ENCODE peak calls at places on chromosomes 1 and 21, in four cellular contexts. G is PC-9, U is upper lobe of left lung, D is A549. Z is an unnamed sample.

GRCh38 chr1:88490676-88491075 is 193.4 kb upstream of the PKN2 start:
- DNase-seq in G (no peak), U (no peak), D (no peak), Z (no peak)

GRCh38 chr1:115642168-115643072 is 650 bp downstream of the VANGL1 start:
- DNase-seq in G (peak; percentile 76), U (peak; percentile 34), D (peak; percentile 48), Z (peak; percentile 27)

GRCh38 chr1:100775483-100775882 is 55.9 kb downstream of the VCAM1 start:
- DNase-seq in G (no peak), U (no peak), D (no peak), Z (no peak)

GRCh38 chr1:17052038-17052437 is 1.8 kb downstream of the SDHB start:
- DNase-seq in G (no peak), U (no peak), D (no peak), Z (no peak)

GRCh38 chr1:209774592-209774991 is 9.8 kb downstream of the C1orf74 start:
- DNase-seq in G (no peak), U (no peak), D (no peak), Z (no peak)

GRCh38 chr21:43024737-43025136 is 50.4 kb downstream of the PKNOX1 start:
- DNase-seq in G (no peak), U (no peak), D (no peak), Z (no peak)

GRCh38 chr1:150626150-150626549 is 3.3 kb downstream of the ENSA start:
- DNase-seq in G (no peak), U (no peak), D (no peak), Z (no peak)

GRCh38 chr1:91217911-91218310 is 186.7 kb downstream of the HFM1 start:
- DNase-seq in G (no peak), U (no peak), D (no peak), Z (no peak)

GRCh38 chr1:78427506-78427905 is 63.3 kb upstream of the PTGFR start:
- DNase-seq in G (no peak), U (no peak), D (no peak), Z (no peak)

GRCh38 chr1:231990388-231990787 is 363.8 kb downstream of the DISC1 start:
- DNase-seq in G (no peak), U (no peak), D (no peak), Z (no peak)

DNA sequence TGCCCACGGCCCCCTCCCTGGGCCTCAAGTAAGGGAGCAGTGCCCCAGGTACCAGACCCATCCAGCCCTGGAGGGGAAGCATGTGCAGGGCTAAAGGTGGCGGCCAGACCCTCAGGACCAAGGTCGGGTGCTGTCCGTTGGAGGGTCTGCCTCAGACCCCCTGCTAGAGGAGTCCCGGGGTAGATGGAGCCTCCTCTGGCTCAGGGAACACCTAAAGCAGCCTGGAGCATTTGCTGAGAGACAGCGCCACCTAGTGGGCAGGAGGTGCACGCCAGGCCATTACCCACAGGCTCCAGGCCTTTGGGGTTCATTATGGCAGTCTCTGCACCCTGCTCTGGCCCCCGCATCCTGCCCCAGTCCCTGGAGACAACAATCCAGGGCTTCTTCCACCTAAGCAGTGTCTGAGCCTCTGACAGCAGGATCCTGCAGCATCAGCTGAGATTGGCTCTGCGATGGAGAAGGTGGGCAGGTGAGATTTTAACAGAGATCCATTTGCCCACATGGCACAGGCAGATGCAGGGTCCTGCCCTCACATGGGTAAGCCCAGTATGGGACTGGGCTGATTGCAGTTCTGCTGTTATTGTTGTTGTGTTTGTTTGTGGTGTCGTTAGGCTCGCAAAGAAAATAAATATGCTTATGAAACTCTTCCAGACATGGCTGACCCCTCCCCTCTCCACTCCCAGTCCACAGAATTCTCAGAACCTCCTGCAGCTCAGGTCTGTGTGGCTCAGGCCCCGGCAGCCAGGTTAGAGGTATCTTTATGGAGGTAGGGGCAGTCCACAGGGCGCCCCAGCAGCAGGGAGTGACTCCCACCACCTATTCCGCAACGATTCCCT is 42.4 kb downstream of the CTNNBIP1 start:
- DNase-seq in G (no peak), U (peak; percentile 85), D (peak; percentile 57), Z (peak; percentile 70)
- H3K4me1 ChIP-seq in G (no peaks in the 10 kb centered on the region), U (no peaks in the 10 kb centered on the region), D (no peaks in the 10 kb centered on the region), Z (no peaks in the 10 kb centered on the region)

DNA sequence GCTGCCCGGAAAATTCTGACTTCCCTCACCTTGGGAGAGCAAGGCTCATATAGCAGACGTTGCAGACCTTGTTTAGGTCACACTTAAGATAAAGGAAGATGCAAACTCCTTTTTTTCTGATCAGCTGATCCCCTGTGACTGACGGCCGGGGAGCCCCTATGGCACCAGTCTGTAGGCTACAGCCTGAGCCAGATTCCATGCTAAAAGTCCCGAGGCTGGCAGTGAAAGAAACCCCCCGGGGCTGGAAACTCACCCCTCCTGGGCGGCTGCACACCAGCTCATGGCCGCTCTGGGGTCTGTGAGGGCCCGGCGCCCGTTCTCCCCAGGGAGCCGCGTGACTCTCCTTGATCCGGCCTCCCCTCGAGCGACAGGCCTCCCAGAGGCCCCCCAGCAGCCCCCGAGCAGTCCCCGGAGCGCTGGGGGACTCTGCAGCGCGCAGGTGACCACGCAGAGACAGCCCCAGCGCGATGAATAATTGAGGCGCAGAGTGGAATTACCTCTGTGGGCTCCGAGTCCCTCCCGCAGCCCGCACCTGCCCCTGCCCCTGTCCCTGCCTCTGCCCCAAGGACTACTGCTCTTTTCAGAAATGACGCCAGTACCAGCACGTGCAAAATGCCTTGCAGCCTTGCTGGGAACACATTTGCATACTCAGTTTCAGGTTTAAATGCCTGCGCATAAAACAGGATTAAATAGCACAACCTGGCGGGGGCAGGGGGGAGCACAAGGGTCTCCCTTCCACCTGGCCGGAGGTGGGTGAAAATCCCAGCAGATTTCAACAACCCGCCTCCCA is 62.6 kb upstream of the CLDN14 start:
- DNase-seq in G (no peak), U (no peak), D (no peak), Z (no peak)
- TF ChIP-seq CTCF in G (no peak), U (no peak), D (no peak), Z (peak; percentile 6)

GRCh38 chr1:31575373-31576140 is 758 bp upstream of the TINAGL1 start:
- DNase-seq in G (peak; percentile 100), U (peak; percentile 81), D (no peak), Z (no peak)

GRCh38 chr1:31576201-31576669 is at the start of gene TINAGL1:
- DNase-seq in G (peak; percentile 98), U (peak; percentile 85), D (no peak), Z (no peak)

GRCh38 chr1:31579374-31579773 is 3.1 kb downstream of the TINAGL1 start:
- DNase-seq in G (no peak), U (no peak), D (no peak), Z (peak; percentile 27)

GRCh38 chr1:31576743-31577455 is 584 bp downstream of the TINAGL1 start:
- DNase-seq in G (no peak), U (no peak), D (no peak), Z (no peak)

GRCh38 chr1:31577515-31578191 is 1.3 kb downstream of the TINAGL1 start:
- DNase-seq in G (peak; percentile 71), U (no peak), D (peak; percentile 49), Z (no peak)
- H3K4me1 ChIP-seq in G (peaks cover 72% of the 10 kb centered on the region), U (peaks cover 49% of the 10 kb centered on the region), D (peaks cover 63% of the 10 kb centered on the region), Z (peaks cover 5% of the 10 kb centered on the region)

DNA sequence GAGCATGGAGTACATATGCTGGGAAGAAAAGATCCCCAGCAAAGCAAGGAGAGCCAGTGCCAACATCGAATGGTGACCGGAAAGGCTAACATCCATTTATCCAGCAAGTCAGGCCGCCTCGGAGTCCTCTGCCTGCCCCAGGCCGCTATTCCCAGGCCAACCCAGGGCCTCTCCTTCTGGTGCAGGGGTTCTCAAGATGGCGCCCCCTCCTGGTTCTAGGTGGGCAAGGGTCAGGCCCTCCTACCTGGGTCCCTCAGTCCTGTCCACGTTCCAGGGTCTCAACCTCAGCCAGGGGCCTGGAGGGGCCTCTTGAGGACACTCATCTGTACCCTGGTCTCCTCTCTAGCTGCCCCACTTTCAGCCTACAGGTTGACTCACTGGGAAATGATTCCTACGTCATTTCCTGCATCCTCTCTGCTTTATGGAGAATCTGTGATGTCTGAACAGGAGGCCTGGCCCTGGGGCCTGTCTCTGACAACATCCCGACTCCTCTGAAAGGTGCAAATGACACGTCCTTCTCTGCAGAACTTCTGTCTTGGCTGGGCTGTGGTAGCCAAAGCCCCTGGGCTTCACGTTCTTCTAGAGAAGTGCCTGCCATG is 145.3 kb downstream of the PSMG1 start:
- DNase-seq in G (no peak), U (no peak), D (no peak), Z (no peak)
- TF ChIP-seq CTCF in G (no peak), U (no peak), D (no peak), Z (peak; percentile 27)

DNA sequence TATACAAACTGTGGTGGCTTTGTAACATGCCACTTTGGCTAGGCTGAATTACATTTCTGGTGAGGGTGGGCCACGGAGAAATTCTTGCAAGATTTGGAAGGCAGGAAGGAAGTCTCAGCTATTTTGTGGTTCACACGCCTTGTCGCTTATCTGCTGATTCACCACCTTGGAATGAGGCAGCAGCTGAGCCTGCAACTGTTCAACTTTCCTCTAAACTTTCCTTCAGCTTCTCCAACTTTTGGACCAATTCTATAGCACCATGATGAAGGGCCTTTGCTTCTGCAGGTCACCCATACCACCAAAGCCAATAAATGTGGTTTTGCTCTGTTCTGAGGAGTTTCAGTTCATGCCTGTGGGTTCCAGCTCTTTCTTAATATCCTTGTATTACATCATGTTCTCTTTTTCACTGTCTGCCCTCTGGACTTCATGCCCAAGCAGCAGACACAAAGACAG is 337.6 kb upstream of the SNX7 start:
- DNase-seq in G (peak; percentile 97), U (peak; percentile 40), D (peak; percentile 92), Z (no peak)
- H3K4me1 ChIP-seq in G (peaks cover 52% of the 10 kb centered on the region), U (peaks cover 28% of the 10 kb centered on the region), D (peaks cover 52% of the 10 kb centered on the region), Z (no peaks in the 10 kb centered on the region)

GRCh38 chr21:38696617-38697016 is 109.1 kb upstream of the ETS2 start:
- DNase-seq in G (no peak), U (no peak), D (no peak), Z (no peak)

GRCh38 chr21:38702196-38702595 is 103.5 kb upstream of the ETS2 start:
- DNase-seq in G (no peak), U (no peak), D (no peak), Z (no peak)

DNA sequence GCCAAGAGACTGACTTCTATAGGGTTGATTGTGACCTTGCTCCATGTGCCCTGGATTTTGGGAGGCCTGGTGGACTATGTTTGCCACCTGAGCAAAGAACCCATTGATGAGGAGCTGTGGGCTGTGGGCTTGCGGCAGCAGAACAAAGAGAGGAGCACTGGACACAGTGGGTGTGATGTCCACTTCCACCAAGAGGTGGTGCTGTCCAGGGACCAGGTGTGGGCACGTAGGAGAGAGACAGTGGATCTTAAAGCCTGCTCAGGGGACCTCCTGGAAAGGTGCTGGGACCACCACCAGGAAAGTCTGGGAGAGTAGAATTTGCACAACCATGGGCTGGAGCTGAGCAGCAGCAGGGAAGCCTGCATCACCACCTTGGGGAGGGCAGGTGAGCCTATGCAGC is 106.7 kb upstream of the ETS2 start:
- DNase-seq in G (no peak), U (no peak), D (no peak), Z (no peak)
- TF ChIP-seq CTCF in G (peak; percentile 39), U (no peak), D (no peak), Z (no peak)

DNA sequence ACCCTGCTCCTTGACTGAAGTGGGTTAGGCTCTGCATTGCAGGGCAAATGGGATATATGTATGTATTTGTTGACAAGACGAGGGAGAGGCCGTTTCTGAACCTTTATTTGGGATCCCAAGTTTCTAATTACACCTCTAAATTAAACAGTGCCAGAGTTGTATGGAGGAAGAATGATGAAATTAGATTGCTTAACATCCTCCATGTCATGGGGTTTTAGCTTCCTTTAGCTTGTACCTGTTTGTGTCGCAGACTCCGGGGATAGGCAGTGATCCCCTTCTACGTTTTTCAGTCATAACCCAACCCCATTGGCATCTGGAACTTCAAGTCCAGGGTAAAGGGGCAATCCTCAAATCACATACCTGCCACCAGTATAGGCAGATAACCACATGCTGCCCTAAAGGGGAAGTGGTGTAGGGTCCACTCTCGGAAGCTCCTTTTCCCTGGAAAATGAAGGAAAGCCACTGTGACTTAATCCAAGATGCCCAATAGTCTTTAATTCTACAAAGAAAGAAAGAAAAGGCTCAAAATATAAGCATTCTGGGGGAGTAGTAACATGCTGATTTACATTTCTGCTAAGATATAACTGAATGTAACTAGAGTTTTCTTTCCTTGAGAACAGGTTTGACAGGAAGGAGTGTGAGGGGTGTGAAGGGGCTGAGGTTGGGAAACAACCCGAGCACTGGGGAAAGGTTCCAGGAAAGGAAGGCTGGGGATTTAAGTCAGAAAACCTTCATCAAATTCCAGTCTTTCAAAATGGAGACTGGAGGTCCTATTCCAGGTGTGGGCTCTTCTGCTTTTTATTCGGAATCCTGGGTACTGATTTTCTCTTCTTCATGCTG is 77.6 kb downstream of the RGL1 start:
- DNase-seq in G (peak; percentile 52), U (peak; percentile 42), D (no peak), Z (no peak)
- H3K4me1 ChIP-seq in G (peaks cover 35% of the 10 kb centered on the region), U (peaks cover 42% of the 10 kb centered on the region), D (peaks cover 15% of the 10 kb centered on the region), Z (peaks cover 13% of the 10 kb centered on the region)

Z was measured in BE2C.